ENCODE peak calls at places on chromosome 21, in seven cellular contexts. G is nephron progenitor cell, X is heart right ventricle, C is neural crest cell, J is GM23338, W is AG04450, B is endodermal cell. Q is an unnamed sample.
A peak's percentile ranks its signal among the peaks of the same experiment; 100 is the strongest.

GRCh38 chr21:33396966-33397365 is 6.2 kb upstream of the IFNGR2 start:
- DNase-seq in G (no peak), X (peak; percentile 47), C (no peak), J (no peak), W (no peak), B (no peak), Q (no peak)

GRCh38 chr21:37071561-37072238 is 1.2 kb downstream of the PIGP start:
- DNase-seq in G (no peak), X (peak; percentile 17), C (no peak), J (peak; percentile 20), W (no peak), B (peak; percentile 58), Q (peak; percentile 79)

GRCh38 chr21:42061195-42061865 is 9.8 kb upstream of the UMODL1 start:
- DNase-seq in G (no peak), X (peak; percentile 57), C (no peak), J (no peak), W (no peak), B (no peak), Q (peak; percentile 60)

GRCh38 chr21:42654179-42654912 is 925 bp downstream of the PDE9A start:
- DNase-seq in G (peak; percentile 48), X (no peak), C (peak; percentile 35), J (peak; percentile 76), W (no peak), B (peak; percentile 76), Q (peak; percentile 55)

GRCh38 chr21:45989355-45990048 is 7.9 kb downstream of the COL6A1 start:
- DNase-seq in G (peak; percentile 2), X (peak; percentile 3), C (no peak), J (no peak), W (no peak), B (no peak), Q (no peak)

GRCh38 chr21:45169682-45170081 is 95.3 kb downstream of the ADARB1 start:
- DNase-seq in G (no peak), X (no peak), C (no peak), J (no peak), W (no peak), B (no peak), Q (no peak)

GRCh38 chr21:44874497-44875331 is 1.2 kb upstream of the PTTG1IP start:
- DNase-seq in G (peak; percentile 31), X (peak; percentile 77), C (no peak), J (peak; percentile 63), W (no peak), B (peak; percentile 77), Q (peak; percentile 78)

GRCh38 chr21:43967981-43968380 is 44.1 kb upstream of the TRAPPC10 start:
- DNase-seq in G (no peak), X (no peak), C (no peak), J (no peak), W (no peak), B (no peak), Q (peak; percentile 51)

GRCh38 chr21:37642493-37642892 is 273.8 kb downstream of the KCNJ6 start:
- DNase-seq in G (no peak), X (no peak), C (no peak), J (peak; percentile 85), W (no peak), B (peak; percentile 81), Q (no peak)

GRCh38 chr21:33278736-33279135 is 12.6 kb downstream of the IL10RB start:
- DNase-seq in G (no peak), X (no peak), C (no peak), J (no peak), W (no peak), B (no peak), Q (no peak)

GRCh38 chr21:28336299-28336698 is 656.4 kb downstream of the LTN1 start:
- DNase-seq in G (no peak), X (peak; percentile 8), C (no peak), J (peak; percentile 70), W (peak; percentile 93), B (peak; percentile 57), Q (no peak)

GRCh38 chr21:29788752-29789151 is 151.0 kb downstream of the GRIK1 start:
- DNase-seq in G (no peak), X (no peak), C (no peak), J (no peak), W (no peak), B (no peak), Q (no peak)

GRCh38 chr21:43645414-43645891 is 13.8 kb downstream of the HSF2BP start:
- DNase-seq in G (peak; percentile 26), X (peak; percentile 69), C (peak; percentile 13), J (peak; percentile 72), W (peak; percentile 42), B (peak; percentile 77), Q (peak; percentile 67)

GRCh38 chr21:38467369-38467768 is 30.9 kb downstream of the ERG start:
- DNase-seq in G (no peak), X (no peak), C (no peak), J (no peak), W (no peak), B (no peak), Q (peak; percentile 49)

GRCh38 chr21:41684381-41685245 is 82.2 kb downstream of the RIPK4 start:
- DNase-seq in G (no peak), X (no peak), C (no peak), J (no peak), W (peak; percentile 13), B (peak; percentile 64), Q (peak; percentile 43)

GRCh38 chr21:36709030-36709867 is 10.3 kb downstream of the SIM2 start:
- DNase-seq in G (no peak), X (no peak), C (no peak), J (peak; percentile 41), W (no peak), B (peak; percentile 72), Q (peak; percentile 18)

GRCh38 chr21:37208056-37208705 is 59.0 kb downstream of the VPS26C start:
- DNase-seq in G (no peak), X (peak; percentile 84), C (no peak), J (no peak), W (no peak), B (no peak), Q (peak; percentile 78)

DNA sequence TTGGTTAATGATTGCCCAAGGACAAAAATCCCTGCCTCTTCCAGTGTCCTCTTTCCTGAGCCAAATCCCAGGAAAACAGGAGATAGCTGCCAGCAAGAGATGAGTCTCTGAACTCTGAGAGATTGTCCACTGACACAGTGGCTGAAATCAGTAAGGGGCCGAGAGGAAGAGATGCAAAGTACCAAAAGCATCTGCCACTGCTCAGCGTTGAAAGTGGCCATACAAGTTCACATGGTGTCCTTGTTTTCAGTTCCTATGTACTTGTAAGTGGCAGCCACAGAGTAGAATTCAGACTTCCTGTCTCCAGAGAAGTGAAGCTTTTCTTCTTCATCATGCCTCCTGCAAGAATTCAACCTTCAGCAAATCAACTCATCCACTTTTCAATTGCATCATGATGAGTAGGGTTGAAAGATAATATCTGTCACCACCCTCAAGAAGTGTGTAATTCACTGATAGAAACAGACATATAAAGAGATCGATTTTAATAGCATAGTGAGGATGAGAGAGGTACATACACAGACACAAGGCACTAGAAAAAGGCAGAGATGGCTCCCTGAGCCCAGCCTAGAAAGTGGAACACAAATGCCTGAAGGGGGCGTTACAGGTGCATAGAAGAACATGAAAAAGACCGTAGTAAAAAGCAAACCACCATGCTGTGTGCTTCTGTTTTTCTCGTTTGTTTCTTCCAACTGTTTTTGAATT is 185.8 kb downstream of the MRPL39 start:
- DNase-seq in G (peak; percentile 20), X (peak; percentile 17), C (no peak), J (peak; percentile 90), W (peak; percentile 21), B (peak; percentile 71), Q (no peak)
- TF ChIP-seq CTCF in G (peak; percentile 56), X (peak; percentile 46), C (peak; percentile 50), J (peak; percentile 80), W (peak; percentile 66), B (peak; percentile 88), Q (peak; percentile 11)

GRCh38 chr21:39715804-39716397 is 29.1 kb upstream of the IGSF5 start:
- DNase-seq in G (peak; percentile 72), X (peak; percentile 52), C (peak; percentile 63), J (peak; percentile 81), W (peak; percentile 8), B (peak; percentile 76), Q (no peak)

GRCh38 chr21:39710866-39711265 is 34.1 kb upstream of the IGSF5 start:
- DNase-seq in G (no peak), X (no peak), C (no peak), J (no peak), W (no peak), B (no peak), Q (no peak)

GRCh38 chr21:39713905-39714304 is 31.1 kb upstream of the IGSF5 start:
- DNase-seq in G (no peak), X (peak; percentile 4), C (no peak), J (no peak), W (no peak), B (no peak), Q (no peak)

GRCh38 chr21:39714331-39714730 is 30.7 kb upstream of the IGSF5 start:
- DNase-seq in G (no peak), X (no peak), C (no peak), J (no peak), W (no peak), B (no peak), Q (no peak)

DNA sequence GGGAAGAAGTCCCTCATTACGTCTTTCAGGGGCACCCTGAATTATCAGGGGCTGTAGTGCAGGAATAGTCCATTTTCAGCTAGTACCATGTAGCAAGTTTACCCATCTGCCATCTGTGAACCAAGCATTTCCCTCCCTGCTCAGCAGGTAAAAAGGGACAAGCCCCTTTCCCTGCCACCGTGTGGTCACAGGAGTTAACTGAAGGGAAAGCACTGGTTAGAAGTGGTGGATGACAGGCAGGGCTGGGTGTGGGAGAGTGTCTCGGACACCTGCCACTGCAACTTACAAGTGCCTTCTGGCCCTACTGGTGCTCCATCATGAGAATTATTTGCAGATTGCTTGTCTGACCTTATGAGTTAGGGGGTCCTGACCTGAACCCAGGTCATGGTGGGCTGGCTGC is 32.0 kb upstream of the IGSF5 start:
- DNase-seq in G (no peak), X (no peak), C (no peak), J (peak; percentile 52), W (no peak), B (peak; percentile 74), Q (no peak)
- TF ChIP-seq CTCF in G (peak; percentile 14), X (no peak), C (peak; percentile 49), J (peak; percentile 64), W (no peak), B (peak; percentile 73), Q (no peak)

GRCh38 chr21:31659286-31660133 is at the start of gene SOD1:
- DNase-seq in G (peak; percentile 93), X (peak; percentile 96), C (peak; percentile 93), J (peak; percentile 97), W (peak; percentile 76), B (peak; percentile 96), Q (peak; percentile 94)
- TF ChIP-seq CTCF in G (no peak), X (peak; percentile 29), C (no peak), J (no peak), W (no peak), B (peak; percentile 13), Q (peak; percentile 17)

GRCh38 chr21:14718957-14719356 is 172.8 kb upstream of the SAMSN1 start:
- DNase-seq in G (no peak), X (no peak), C (no peak), J (no peak), W (no peak), B (no peak), Q (no peak)

GRCh38 chr21:14713109-14713508 is 167.0 kb upstream of the SAMSN1 start:
- DNase-seq in G (no peak), X (no peak), C (no peak), J (no peak), W (no peak), B (no peak), Q (no peak)

GRCh38 chr21:14711287-14711686 is 165.2 kb upstream of the SAMSN1 start:
- DNase-seq in G (no peak), X (no peak), C (no peak), J (no peak), W (no peak), B (no peak), Q (no peak)

GRCh38 chr21:14712121-14712520 is 166.0 kb upstream of the SAMSN1 start:
- DNase-seq in G (no peak), X (no peak), C (no peak), J (no peak), W (no peak), B (no peak), Q (no peak)

GRCh38 chr21:14716761-14717396 is 170.8 kb upstream of the SAMSN1 start:
- DNase-seq in G (no peak), X (no peak), C (no peak), J (no peak), W (no peak), B (no peak), Q (no peak)
- TF ChIP-seq CTCF in G (no peak), X (no peak), C (no peak), J (no peak), W (no peak), B (no peak), Q (no peak)

Q was measured in upper lobe of left lung.